ENCODE peak calls at places on chromosomes 12 and 14, in six cellular contexts. E, I, A, J, G and C are unnamed samples.

GRCh38 chr12:132754555-132754954 is 7.1 kb downstream of the ANKLE2 start:
- ATAC-seq in E (no peak), I (peak), A (no peak), J (no peak), G (no peak), C (no peak)

GRCh38 chr14:22737052-22737451 is 29.4 kb upstream of the OXA1L start:
- ATAC-seq in E (peak), I (no peak), A (peak), J (no peak), G (no peak), C (peak)

GRCh38 chr12:91884216-91884615 is 261.4 kb downstream of the BTG1 start:
- ATAC-seq in E (no peak), I (no peak), A (no peak), J (no peak), G (no peak), C (no peak)

GRCh38 chr14:106506901-106507305 is 980.5 kb downstream of the TMEM121 start:
- ATAC-seq in E (peak), I (peak), A (peak), J (peak), G (peak), C (peak)

GRCh38 chr12:116601524-116601923 is 42.3 kb downstream of the MAP1LC3B2 start:
- ATAC-seq in E (no peak), I (peak), A (peak), J (peak), G (no peak), C (peak)

GRCh38 chr14:53338192-53338591 is 185.1 kb upstream of the DDHD1 start:
- ATAC-seq in E (no peak), I (no peak), A (no peak), J (no peak), G (no peak), C (no peak)

GRCh38 chr12:71312767-71313375 is 126.7 kb upstream of the LGR5 start:
- ATAC-seq in E (no peak), I (no peak), A (no peak), J (no peak), G (no peak), C (no peak)

GRCh38 chr12:34097213-34097612 is 74.9 kb downstream of the ALG10 start:
- ATAC-seq in E (no peak), I (no peak), A (no peak), J (no peak), G (no peak), C (no peak)

GRCh38 chr12:12836571-12836970 is 23.4 kb downstream of the DDX47 start:
- ATAC-seq in E (no peak), I (no peak), A (no peak), J (no peak), G (no peak), C (no peak)

GRCh38 chr12:38895446-38895845 is 9.9 kb downstream of the CPNE8 start:
- ATAC-seq in E (no peak), I (no peak), A (no peak), J (no peak), G (no peak), C (no peak)

GRCh38 chr12:47870175-47870781 is 34.5 kb downstream of the VDR start:
- ATAC-seq in E (no peak), I (no peak), A (no peak), J (peak), G (no peak), C (no peak)

GRCh38 chr12:339557-340195 is 49.4 kb downstream of the KDM5A start:
- ATAC-seq in E (no peak), I (no peak), A (no peak), J (no peak), G (no peak), C (no peak)

GRCh38 chr14:68216072-68216471 is 396.5 kb downstream of the RAD51B start:
- ATAC-seq in E (no peak), I (no peak), A (no peak), J (no peak), G (no peak), C (no peak)